ENCODE peak calls at places on chromosomes 12 and 14, in six cellular contexts. One of them, this sample, is unnamed.

GRCh38 chr14:70354204-70354603 is 5.3 kb downstream of the COX16 start:
- DNase-seq in AG04450: no peak
- DNase-seq in neuronal stem cell: no peak
- DNase-seq in stimulated activated CD8-positive, alpha-beta memory T cell treated with anti-CD3 and anti-CD28 coated beads, Interleukin-4, amount 100 ng/mL, for 4 hours: no peak
- DNase-seq in MCF 10A: no peak
- DNase-seq in heart right ventricle: no peak
- DNase-seq in this sample: no peak

GRCh38 chr12:6187948-6188793 is 12.0 kb upstream of the CD9 start:
- DNase-seq in MCF 10A: peak; percentile 24
- DNase-seq in neuronal stem cell: no peak
- DNase-seq in heart right ventricle: no peak
- DNase-seq in stimulated activated CD8-positive, alpha-beta memory T cell treated with anti-CD3 and anti-CD28 coated beads, Interleukin-4, amount 100 ng/mL, for 4 hours: no peak
- DNase-seq in AG04450: no peak
- DNase-seq in this sample: no peak

GRCh38 chr12:132593521-132593920 is 16.9 kb downstream of the LRCOL1 start:
- DNase-seq in stimulated activated CD8-positive, alpha-beta memory T cell treated with anti-CD3 and anti-CD28 coated beads, Interleukin-4, amount 100 ng/mL, for 4 hours: no peak
- DNase-seq in heart right ventricle: no peak
- DNase-seq in MCF 10A: no peak
- DNase-seq in neuronal stem cell: no peak
- DNase-seq in AG04450: no peak
- DNase-seq in this sample: no peak

GRCh38 chr12:618626-619025 is 44.6 kb downstream of the NINJ2 start:
- DNase-seq in stimulated activated CD8-positive, alpha-beta memory T cell treated with anti-CD3 and anti-CD28 coated beads, Interleukin-4, amount 100 ng/mL, for 4 hours: no peak
- DNase-seq in heart right ventricle: no peak
- DNase-seq in AG04450: no peak
- DNase-seq in MCF 10A: no peak
- DNase-seq in neuronal stem cell: no peak
- DNase-seq in this sample: no peak

GRCh38 chr12:124297389-124297788 is 2.5 kb downstream of the RFLNA start:
- DNase-seq in stimulated activated CD8-positive, alpha-beta memory T cell treated with anti-CD3 and anti-CD28 coated beads, Interleukin-4, amount 100 ng/mL, for 4 hours: no peak
- DNase-seq in MCF 10A: no peak
- DNase-seq in heart right ventricle: no peak
- DNase-seq in neuronal stem cell: no peak
- DNase-seq in AG04450: no peak
- DNase-seq in this sample: no peak

GRCh38 chr12:127487031-127487430 is 779.9 kb upstream of the TMEM132C start:
- DNase-seq in MCF 10A: no peak
- DNase-seq in stimulated activated CD8-positive, alpha-beta memory T cell treated with anti-CD3 and anti-CD28 coated beads, Interleukin-4, amount 100 ng/mL, for 4 hours: no peak
- DNase-seq in heart right ventricle: no peak
- DNase-seq in neuronal stem cell: no peak
- DNase-seq in AG04450: no peak
- DNase-seq in this sample: no peak

GRCh38 chr14:69266572-69267345 is 6.8 kb downstream of the GALNT16 start:
- DNase-seq in MCF 10A: no peak
- DNase-seq in neuronal stem cell: no peak
- DNase-seq in stimulated activated CD8-positive, alpha-beta memory T cell treated with anti-CD3 and anti-CD28 coated beads, Interleukin-4, amount 100 ng/mL, for 4 hours: no peak
- DNase-seq in heart right ventricle: no peak
- DNase-seq in AG04450: no peak
- DNase-seq in this sample: no peak

GRCh38 chr14:89444044-89444443 is 27.0 kb upstream of the FOXN3 start:
- DNase-seq in stimulated activated CD8-positive, alpha-beta memory T cell treated with anti-CD3 and anti-CD28 coated beads, Interleukin-4, amount 100 ng/mL, for 4 hours: no peak
- DNase-seq in AG04450: no peak
- DNase-seq in heart right ventricle: no peak
- DNase-seq in neuronal stem cell: no peak
- DNase-seq in MCF 10A: no peak
- DNase-seq in this sample: no peak

GRCh38 chr12:110279976-110280783 is 867 bp upstream of the ATP2A2 start:
- DNase-seq in AG04450: no peak
- DNase-seq in stimulated activated CD8-positive, alpha-beta memory T cell treated with anti-CD3 and anti-CD28 coated beads, Interleukin-4, amount 100 ng/mL, for 4 hours: peak; percentile 31
- DNase-seq in neuronal stem cell: peak; percentile 70
- DNase-seq in MCF 10A: peak; percentile 49
- DNase-seq in heart right ventricle: peak; percentile 60
- DNase-seq in this sample: no peak

GRCh38 chr12:121166356-121166755 is 33.7 kb downstream of the P2RX7 start:
- DNase-seq in AG04450: no peak
- DNase-seq in stimulated activated CD8-positive, alpha-beta memory T cell treated with anti-CD3 and anti-CD28 coated beads, Interleukin-4, amount 100 ng/mL, for 4 hours: no peak
- DNase-seq in heart right ventricle: no peak
- DNase-seq in neuronal stem cell: no peak
- DNase-seq in MCF 10A: no peak
- DNase-seq in this sample: no peak

GRCh38 chr14:28407931-28408330 is 358.7 kb upstream of the FOXG1 start:
- DNase-seq in neuronal stem cell: no peak
- DNase-seq in heart right ventricle: no peak
- DNase-seq in stimulated activated CD8-positive, alpha-beta memory T cell treated with anti-CD3 and anti-CD28 coated beads, Interleukin-4, amount 100 ng/mL, for 4 hours: no peak
- DNase-seq in AG04450: no peak
- DNase-seq in MCF 10A: no peak
- DNase-seq in this sample: no peak

GRCh38 chr12:51295651-51296050 is 25.4 kb upstream of the SMAGP start:
- DNase-seq in heart right ventricle: no peak
- DNase-seq in stimulated activated CD8-positive, alpha-beta memory T cell treated with anti-CD3 and anti-CD28 coated beads, Interleukin-4, amount 100 ng/mL, for 4 hours: no peak
- DNase-seq in AG04450: no peak
- DNase-seq in MCF 10A: no peak
- DNase-seq in neuronal stem cell: no peak
- DNase-seq in this sample: no peak

GRCh38 chr12:95205685-95206084 is 11.6 kb downstream of the FGD6 start:
- DNase-seq in heart right ventricle: no peak
- DNase-seq in MCF 10A: peak; percentile 88
- DNase-seq in AG04450: peak; percentile 61
- DNase-seq in stimulated activated CD8-positive, alpha-beta memory T cell treated with anti-CD3 and anti-CD28 coated beads, Interleukin-4, amount 100 ng/mL, for 4 hours: no peak
- DNase-seq in neuronal stem cell: peak; percentile 32
- DNase-seq in this sample: peak; percentile 72

GRCh38 chr14:100842799-100843198 is 16.9 kb downstream of the MEG3 start:
- DNase-seq in heart right ventricle: no peak
- DNase-seq in neuronal stem cell: no peak
- DNase-seq in stimulated activated CD8-positive, alpha-beta memory T cell treated with anti-CD3 and anti-CD28 coated beads, Interleukin-4, amount 100 ng/mL, for 4 hours: no peak
- DNase-seq in MCF 10A: peak; percentile 17
- DNase-seq in AG04450: peak; percentile 71
- DNase-seq in this sample: peak; percentile 68

GRCh38 chr14:94655169-94655710 is 43.0 kb downstream of the SERPINA3 start:
- DNase-seq in heart right ventricle: no peak
- DNase-seq in neuronal stem cell: no peak
- DNase-seq in MCF 10A: no peak
- DNase-seq in stimulated activated CD8-positive, alpha-beta memory T cell treated with anti-CD3 and anti-CD28 coated beads, Interleukin-4, amount 100 ng/mL, for 4 hours: no peak
- DNase-seq in AG04450: no peak
- DNase-seq in this sample: peak; percentile 20

GRCh38 chr14:64649383-64649998 is 54.7 kb upstream of the PLEKHG3 start:
- DNase-seq in heart right ventricle: no peak
- DNase-seq in neuronal stem cell: no peak
- DNase-seq in stimulated activated CD8-positive, alpha-beta memory T cell treated with anti-CD3 and anti-CD28 coated beads, Interleukin-4, amount 100 ng/mL, for 4 hours: no peak
- DNase-seq in MCF 10A: peak; percentile 86
- DNase-seq in AG04450: no peak
- DNase-seq in this sample: no peak

GRCh38 chr12:89840162-89840922 is 131.7 kb upstream of the ATP2B1 start:
- DNase-seq in MCF 10A: no peak
- DNase-seq in AG04450: no peak
- DNase-seq in neuronal stem cell: no peak
- DNase-seq in heart right ventricle: no peak
- DNase-seq in stimulated activated CD8-positive, alpha-beta memory T cell treated with anti-CD3 and anti-CD28 coated beads, Interleukin-4, amount 100 ng/mL, for 4 hours: no peak
- DNase-seq in this sample: peak; percentile 23

GRCh38 chr12:107320031-107320928 is 226.9 kb upstream of the CRY1 start:
- DNase-seq in MCF 10A: peak; percentile 80
- DNase-seq in stimulated activated CD8-positive, alpha-beta memory T cell treated with anti-CD3 and anti-CD28 coated beads, Interleukin-4, amount 100 ng/mL, for 4 hours: peak; percentile 37
- DNase-seq in heart right ventricle: peak; percentile 24
- DNase-seq in neuronal stem cell: no peak
- DNase-seq in AG04450: no peak
- DNase-seq in this sample: no peak

GRCh38 chr12:99442758-99443157 is 204.8 kb upstream of the GARIN6 start:
- DNase-seq in neuronal stem cell: no peak
- DNase-seq in heart right ventricle: no peak
- DNase-seq in MCF 10A: no peak
- DNase-seq in stimulated activated CD8-positive, alpha-beta memory T cell treated with anti-CD3 and anti-CD28 coated beads, Interleukin-4, amount 100 ng/mL, for 4 hours: no peak
- DNase-seq in AG04450: no peak
- DNase-seq in this sample: no peak

GRCh38 chr14:91263329-91263728 is 18.8 kb upstream of the GPR68 start:
- DNase-seq in stimulated activated CD8-positive, alpha-beta memory T cell treated with anti-CD3 and anti-CD28 coated beads, Interleukin-4, amount 100 ng/mL, for 4 hours: no peak
- DNase-seq in MCF 10A: no peak
- DNase-seq in AG04450: no peak
- DNase-seq in neuronal stem cell: no peak
- DNase-seq in heart right ventricle: no peak
- DNase-seq in this sample: no peak

GRCh38 chr12:225012-225411 is 11.1 kb upstream of the SLC6A12 start:
- DNase-seq in neuronal stem cell: no peak
- DNase-seq in MCF 10A: no peak
- DNase-seq in AG04450: no peak
- DNase-seq in stimulated activated CD8-positive, alpha-beta memory T cell treated with anti-CD3 and anti-CD28 coated beads, Interleukin-4, amount 100 ng/mL, for 4 hours: no peak
- DNase-seq in heart right ventricle: no peak
- DNase-seq in this sample: no peak

GRCh38 chr12:49662998-49663843 is 39.9 kb downstream of the PRPF40B start:
- DNase-seq in AG04450: peak; percentile 46
- DNase-seq in MCF 10A: peak; percentile 59
- DNase-seq in heart right ventricle: peak; percentile 91
- DNase-seq in neuronal stem cell: no peak
- DNase-seq in stimulated activated CD8-positive, alpha-beta memory T cell treated with anti-CD3 and anti-CD28 coated beads, Interleukin-4, amount 100 ng/mL, for 4 hours: peak; percentile 33
- DNase-seq in this sample: peak; percentile 34

GRCh38 chr12:122880668-122881067 is 15.3 kb downstream of the VPS37B start:
- DNase-seq in neuronal stem cell: no peak
- DNase-seq in stimulated activated CD8-positive, alpha-beta memory T cell treated with anti-CD3 and anti-CD28 coated beads, Interleukin-4, amount 100 ng/mL, for 4 hours: no peak
- DNase-seq in AG04450: no peak
- DNase-seq in MCF 10A: peak; percentile 46
- DNase-seq in heart right ventricle: no peak
- DNase-seq in this sample: no peak

GRCh38 chr12:96907681-96908163 is 665 bp downstream of the NEDD1 start:
- DNase-seq in MCF 10A: peak; percentile 40
- DNase-seq in neuronal stem cell: peak; percentile 37
- DNase-seq in stimulated activated CD8-positive, alpha-beta memory T cell treated with anti-CD3 and anti-CD28 coated beads, Interleukin-4, amount 100 ng/mL, for 4 hours: no peak
- DNase-seq in AG04450: no peak
- DNase-seq in heart right ventricle: peak; percentile 4
- DNase-seq in this sample: no peak

GRCh38 chr14:68882235-68882634 is 89.4 kb upstream of the ZFP36L1 start:
- DNase-seq in stimulated activated CD8-positive, alpha-beta memory T cell treated with anti-CD3 and anti-CD28 coated beads, Interleukin-4, amount 100 ng/mL, for 4 hours: no peak
- DNase-seq in MCF 10A: no peak
- DNase-seq in heart right ventricle: no peak
- DNase-seq in neuronal stem cell: no peak
- DNase-seq in AG04450: no peak
- DNase-seq in this sample: no peak

GRCh38 chr12:109589240-109589590 is 15.6 kb downstream of the MVK start:
- DNase-seq in stimulated activated CD8-positive, alpha-beta memory T cell treated with anti-CD3 and anti-CD28 coated beads, Interleukin-4, amount 100 ng/mL, for 4 hours: no peak
- DNase-seq in MCF 10A: no peak
- DNase-seq in heart right ventricle: no peak
- DNase-seq in neuronal stem cell: no peak
- DNase-seq in AG04450: no peak
- DNase-seq in this sample: no peak

GRCh38 chr12:51911788-51912711 is 4.7 kb downstream of the ACVRL1 start:
- DNase-seq in AG04450: no peak
- DNase-seq in heart right ventricle: peak; percentile 75
- DNase-seq in neuronal stem cell: no peak
- DNase-seq in stimulated activated CD8-positive, alpha-beta memory T cell treated with anti-CD3 and anti-CD28 coated beads, Interleukin-4, amount 100 ng/mL, for 4 hours: no peak
- DNase-seq in MCF 10A: no peak
- DNase-seq in this sample: no peak

GRCh38 chr12:22100952-22101748 is 55.1 kb downstream of the CMAS start:
- DNase-seq in heart right ventricle: peak; percentile 54
- DNase-seq in AG04450: peak; percentile 15
- DNase-seq in stimulated activated CD8-positive, alpha-beta memory T cell treated with anti-CD3 and anti-CD28 coated beads, Interleukin-4, amount 100 ng/mL, for 4 hours: no peak
- DNase-seq in MCF 10A: peak; percentile 82
- DNase-seq in neuronal stem cell: peak; percentile 43
- DNase-seq in this sample: peak; percentile 31